ENCODE peak calls at places on chromosomes 7 and 10, in six cellular contexts. W is heart right ventricle, H is sigmoid colon, R is cardiac fibroblast, A is OCI-LY7, M is adrenal gland. C is an unnamed sample.

GRCh38 chr10:3668276-3668960 is 116.6 kb downstream of the KLF6 start:
- DNase-seq in W (no peak), H (no peak), R (peak; percentile 60), A (peak; percentile 59), M (no peak), C (peak; percentile 95)

GRCh38 chr10:91172348-91172747 is 48.1 kb upstream of the PCGF5 start:
- DNase-seq in W (no peak), H (no peak), R (no peak), A (no peak), M (no peak), C (no peak)

GRCh38 chr7:142759433-142759832 is 10.2 kb downstream of the PRSS1 start:
- DNase-seq in W (no peak), H (no peak), R (no peak), A (peak; percentile 16), M (no peak), C (no peak)

GRCh38 chr7:99422091-99422624 is 13.4 kb downstream of the BUD31 start:
- DNase-seq in W (no peak), H (no peak), R (no peak), A (no peak), M (no peak), C (no peak)

GRCh38 chr7:14270099-14270498 is 280.6 kb upstream of the ETV1 start:
- DNase-seq in W (no peak), H (no peak), R (no peak), A (no peak), M (no peak), C (no peak)

GRCh38 chr7:24970676-24971075 is 9.3 kb downstream of the OSBPL3 start:
- DNase-seq in W (no peak), H (no peak), R (no peak), A (no peak), M (no peak), C (peak; percentile 40)

GRCh38 chr7:5442757-5443305 is 19.2 kb upstream of the TNRC18 start:
- DNase-seq in W (no peak), H (no peak), R (no peak), A (no peak), M (no peak), C (no peak)

GRCh38 chr7:151544183-151544582 is 24.5 kb upstream of the RHEB start:
- DNase-seq in W (no peak), H (no peak), R (no peak), A (no peak), M (no peak), C (no peak)

GRCh38 chr7:67842571-67842970 is 845.9 kb downstream of the TYW1 start:
- DNase-seq in W (no peak), H (no peak), R (no peak), A (no peak), M (no peak), C (no peak)

GRCh38 chr7:105389090-105389650 is 449 bp upstream of the SRPK2 start:
- DNase-seq in W (no peak), H (peak; percentile 74), R (peak; percentile 61), A (peak; percentile 57), M (peak; percentile 56), C (peak; percentile 60)

GRCh38 chr10:86319626-86320025 is 47.0 kb downstream of the GRID1 start:
- DNase-seq in W (no peak), H (peak; percentile 9), R (no peak), A (no peak), M (no peak), C (no peak)

GRCh38 chr7:145774777-145775176 is 341.8 kb upstream of the CNTNAP2 start:
- DNase-seq in W (no peak), H (no peak), R (no peak), A (no peak), M (no peak), C (no peak)

GRCh38 chr10:36451391-36451790 is 674.0 kb upstream of the ANKRD30A start:
- DNase-seq in W (no peak), H (no peak), R (no peak), A (no peak), M (no peak), C (no peak)

GRCh38 chr10:31757374-31757773 is 171.3 kb downstream of the ARHGAP12 start:
- DNase-seq in W (no peak), H (peak; percentile 84), R (no peak), A (no peak), M (no peak), C (no peak)

GRCh38 chr7:77258593-77258992 is 59.0 kb upstream of the FGL2 start:
- DNase-seq in W (no peak), H (no peak), R (no peak), A (no peak), M (no peak), C (no peak)

GRCh38 chr7:155489862-155490696 is 32.1 kb downstream of the EN2 start:
- DNase-seq in W (no peak), H (no peak), R (no peak), A (no peak), M (no peak), C (no peak)

GRCh38 chr7:155488483-155489127 is 30.7 kb downstream of the EN2 start:
- DNase-seq in W (no peak), H (no peak), R (no peak), A (no peak), M (no peak), C (no peak)

GRCh38 chr7:155489158-155489840 is 31.4 kb downstream of the EN2 start:
- DNase-seq in W (no peak), H (no peak), R (no peak), A (no peak), M (no peak), C (no peak)

GRCh38 chr7:155491812-155492211 is 33.9 kb downstream of the EN2 start:
- DNase-seq in W (no peak), H (no peak), R (no peak), A (no peak), M (no peak), C (no peak)

DNA sequence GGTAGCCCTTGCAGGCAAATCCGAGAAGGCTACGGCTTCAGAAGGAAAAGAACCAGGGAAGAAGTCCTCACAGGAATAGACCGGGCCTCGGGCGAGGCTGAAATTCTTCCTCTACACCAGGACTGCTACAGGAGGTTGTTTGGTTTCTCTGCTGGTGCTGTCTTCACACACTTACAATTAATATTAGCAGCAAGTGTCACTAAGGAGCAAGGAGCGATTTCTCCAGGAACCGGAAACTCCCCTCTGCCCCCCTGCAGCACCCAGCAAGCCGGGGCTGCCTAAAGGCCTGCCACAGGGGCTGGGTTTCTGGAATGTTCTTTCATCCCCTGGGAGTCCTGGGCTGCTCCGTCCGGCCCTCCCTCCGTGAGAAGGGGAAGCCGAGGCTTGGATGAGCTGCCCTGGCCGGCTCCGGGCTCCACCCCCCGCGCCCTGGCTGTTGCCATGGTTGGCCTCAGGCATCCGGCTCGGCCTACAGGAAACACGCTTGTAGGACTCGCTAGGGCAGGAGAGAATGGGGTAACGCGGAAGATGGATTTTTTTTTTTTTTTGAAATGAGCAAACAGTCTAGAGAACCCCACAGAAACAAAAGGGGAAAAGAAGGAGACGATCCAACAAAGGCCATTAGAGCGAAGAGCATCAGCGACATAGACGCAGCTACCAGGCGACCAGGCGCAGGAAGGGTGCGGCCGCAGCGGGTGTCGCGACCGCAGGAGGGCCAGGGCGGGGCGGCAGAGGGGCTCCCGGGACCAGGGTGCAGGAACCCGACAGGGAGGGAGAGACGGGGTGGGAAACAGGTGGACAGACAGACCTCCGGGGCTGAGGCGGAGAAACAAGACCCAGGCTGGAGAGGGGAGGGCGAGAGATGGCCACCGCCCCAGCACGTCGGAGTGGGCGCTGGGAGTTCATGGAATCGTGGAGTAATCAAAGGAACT is 33.0 kb downstream of the EN2 start:
- DNase-seq in W (peak; percentile 65), H (no peak), R (no peak), A (no peak), M (peak; percentile 42), C (no peak)
- H3K4me3 ChIP-seq in W (peak overlapping the region; percentile 49), H (peak overlapping the region; percentile 54), R (peak overlapping the region; percentile 24), A (no peak overlapping the region), M (no peak overlapping the region), C (no peak overlapping the region)

GRCh38 chr10:114879541-114880158 is 58.1 kb downstream of the FHIP2A start:
- DNase-seq in W (peak; percentile 19), H (no peak), R (peak; percentile 57), A (peak; percentile 45), M (peak; percentile 22), C (peak; percentile 61)
- TF ChIP-seq CTCF in W (peak; percentile 32), H (no peak), R (peak; percentile 76), A (peak; percentile 88), M (peak; percentile 35), C (peak; percentile 81)

GRCh38 chr7:27946351-27946750 is 206.4 kb downstream of the TAX1BP1 start:
- DNase-seq in W (no peak), H (no peak), R (no peak), A (no peak), M (no peak), C (no peak)

GRCh38 chr7:27943261-27943660 is 203.3 kb downstream of the TAX1BP1 start:
- DNase-seq in W (no peak), H (no peak), R (no peak), A (no peak), M (no peak), C (no peak)

GRCh38 chr7:27945356-27945755 is 205.4 kb downstream of the TAX1BP1 start:
- DNase-seq in W (no peak), H (no peak), R (no peak), A (no peak), M (no peak), C (no peak)

GRCh38 chr7:27942711-27943110 is 202.7 kb downstream of the TAX1BP1 start:
- DNase-seq in W (no peak), H (no peak), R (no peak), A (no peak), M (no peak), C (no peak)

GRCh38 chr7:27944626-27945025 is 204.7 kb downstream of the TAX1BP1 start:
- DNase-seq in W (no peak), H (no peak), R (peak; percentile 52), A (no peak), M (no peak), C (no peak)
- H3K4me3 ChIP-seq in W (no peak overlapping the region), H (no peak overlapping the region), R (no peak overlapping the region), A (no peak overlapping the region), M (no peak overlapping the region), C (no peak overlapping the region)

GRCh38 chr7:84187087-84187805 is 7.3 kb downstream of the SEMA3A start:
- DNase-seq in W (no peak), H (no peak), R (no peak), A (no peak), M (no peak), C (no peak)

GRCh38 chr7:84190016-84190705 is 4.4 kb downstream of the SEMA3A start:
- DNase-seq in W (no peak), H (no peak), R (no peak), A (no peak), M (no peak), C (peak; percentile 58)

GRCh38 chr7:84191261-84191660 is 3.3 kb downstream of the SEMA3A start:
- DNase-seq in W (no peak), H (no peak), R (no peak), A (no peak), M (no peak), C (no peak)

GRCh38 chr7:84187813-84188212 is 6.8 kb downstream of the SEMA3A start:
- DNase-seq in W (no peak), H (no peak), R (peak; percentile 39), A (no peak), M (no peak), C (no peak)

GRCh38 chr7:84188811-84189405 is 5.7 kb downstream of the SEMA3A start:
- DNase-seq in W (no peak), H (no peak), R (peak; percentile 36), A (no peak), M (no peak), C (peak; percentile 64)
- TF ChIP-seq CTCF in W (no peak), H (no peak), R (peak; percentile 46), A (peak; percentile 64), M (no peak), C (peak; percentile 64)

C was measured in choroid plexus epithelial cell.